ENCODE peak calls at places on chromosome 19, in six cellular contexts. A, J, E, N, K and W are unnamed samples.
A peak's percentile ranks its signal among the peaks of the same experiment; 100 is the strongest.

GRCh38 chr19:6276447-6276846 is 3.3 kb downstream of the MLLT1 start:
- DNase-seq in A (no peak), J (no peak), E (no peak), N (no peak), K (peak; percentile 96), W (no peak)

GRCh38 chr19:19997656-19998268 is 41.5 kb downstream of the ZNF682 start:
- DNase-seq in A (peak; percentile 11), J (no peak), E (no peak), N (peak; percentile 8), K (no peak), W (no peak)

GRCh38 chr19:48821633-48822032 is 10.8 kb upstream of the BCAT2 start:
- DNase-seq in A (no peak), J (no peak), E (no peak), N (no peak), K (no peak), W (no peak)

GRCh38 chr19:41871573-41872383 is 5.3 kb upstream of the CD79A start:
- DNase-seq in A (no peak), J (no peak), E (peak; percentile 78), N (peak; percentile 44), K (no peak), W (no peak)

GRCh38 chr19:5718579-5719273 is 1.2 kb downstream of the LONP1 start:
- DNase-seq in A (no peak), J (peak; percentile 59), E (peak; percentile 64), N (peak; percentile 35), K (peak; percentile 94), W (no peak)

GRCh38 chr19:3243851-3244700 is 19.6 kb downstream of the CELF5 start:
- DNase-seq in A (no peak), J (no peak), E (no peak), N (peak; percentile 11), K (peak; percentile 46), W (no peak)

GRCh38 chr19:14061751-14062557 is at the start of gene PALM3:
- DNase-seq in A (no peak), J (no peak), E (no peak), N (no peak), K (no peak), W (peak; percentile 59)

GRCh38 chr19:17847538-17848366 is at the start of gene JAK3:
- DNase-seq in A (peak; percentile 55), J (no peak), E (peak; percentile 90), N (peak; percentile 82), K (peak; percentile 67), W (peak; percentile 91)

GRCh38 chr19:3042545-3043267 is 13.6 kb upstream of the TLE2 start:
- DNase-seq in A (no peak), J (no peak), E (no peak), N (no peak), K (no peak), W (no peak)

GRCh38 chr19:57068921-57069697 is 50.7 kb upstream of the USP29 start:
- DNase-seq in A (peak; percentile 65), J (no peak), E (no peak), N (no peak), K (no peak), W (no peak)

GRCh38 chr19:5645409-5645808 is 22.5 kb downstream of the SAFB start:
- DNase-seq in A (no peak), J (no peak), E (no peak), N (no peak), K (no peak), W (no peak)

GRCh38 chr19:38667552-38668205 is 20.2 kb downstream of the ACTN4 start:
- DNase-seq in A (no peak), J (no peak), E (no peak), N (no peak), K (peak; percentile 73), W (no peak)